ENCODE peak calls at places on chromosomes 1 and 21, in ten cellular contexts. V is aorta, H is bronchial epithelial cell, J is astrocyte of the spinal cord, M is choroid plexus epithelial cell, N is heart right ventricle, I is OCI-LY7, T is HCT116, X is AG09309, B is cardiac muscle cell. L is an unnamed sample.

GRCh38 chr1:227333423-227333822 is 15.1 kb upstream of the CDC42BPA start:
- DNase-seq in V (no peak), I (no peak), M (no peak), N (no peak), T (no peak), X (no peak), J (no peak), H (peak), B (no peak), L (no peak)

GRCh38 chr1:20604678-20605077 is 15.8 kb downstream of the CDA start:
- DNase-seq in V (no peak), I (no peak), T (no peak), B (no peak), X (no peak), M (no peak), N (no peak), H (peak), J (no peak), L (no peak)

GRCh38 chr1:66402194-66402593 is 131.8 kb upstream of the SGIP1 start:
- DNase-seq in N (peak), H (no peak), M (peak), I (peak), B (peak), V (peak), J (no peak), X (no peak), T (no peak), L (no peak)

GRCh38 chr1:226414098-226414698 is 6.3 kb upstream of the PARP1 start:
- DNase-seq in B (no peak), V (no peak), I (no peak), M (no peak), N (no peak), H (no peak), J (no peak), T (no peak), X (no peak), L (no peak)

GRCh38 chr1:229270547-229271447 is at the start of gene RAB4A:
- DNase-seq in T (peak), V (peak), J (peak), I (peak), H (peak), X (peak), N (peak), B (peak), M (peak), L (peak)

GRCh38 chr1:39886757-39887231 is 3.5 kb upstream of the TRIT1 start:
- DNase-seq in B (peak), T (no peak), X (no peak), I (no peak), H (no peak), M (no peak), J (no peak), N (no peak), V (no peak), L (no peak)

GRCh38 chr1:58367217-58367616 is 179.3 kb downstream of the OMA1 start:
- DNase-seq in N (no peak), I (no peak), M (no peak), T (no peak), H (no peak), B (no peak), J (no peak), X (no peak), V (no peak), L (no peak)

GRCh38 chr1:41795205-41795762 is 123.4 kb downstream of the HIVEP3 start:
- DNase-seq in N (no peak), I (no peak), B (peak), X (no peak), M (peak), J (peak), V (no peak), H (peak), T (peak), L (no peak)

GRCh38 chr1:237799762-237800474 is 90.8 kb downstream of the ZP4 start:
- DNase-seq in X (no peak), I (peak), N (peak), H (peak), M (peak), V (no peak), J (no peak), T (no peak), B (peak), L (peak)

GRCh38 chr1:53554592-53555305 is 95.5 kb downstream of the DMRTB1 start:
- DNase-seq in V (peak), I (no peak), J (no peak), N (no peak), H (no peak), B (no peak), T (no peak), X (no peak), M (no peak), L (no peak)

GRCh38 chr1:65148548-65149390 is 766 bp downstream of the AK4 start:
- DNase-seq in V (peak), B (peak), I (peak), N (peak), J (peak), X (no peak), H (peak), M (peak), T (no peak), L (peak)

GRCh38 chr1:203175237-203176181 is at the start of gene MYBPH:
- DNase-seq in B (no peak), H (no peak), T (no peak), V (peak), I (no peak), J (no peak), M (no peak), N (peak), X (no peak), L (no peak)

GRCh38 chr1:111770916-111771315 is 15.2 kb downstream of the DDX20 start:
- DNase-seq in B (peak), I (no peak), T (no peak), X (no peak), N (no peak), V (no peak), M (peak), J (no peak), H (no peak), L (no peak)

GRCh38 chr1:227372662-227373061 is 54.4 kb upstream of the CDC42BPA start:
- DNase-seq in J (peak), H (peak), T (no peak), M (peak), X (no peak), I (no peak), B (peak), V (peak), N (no peak), L (no peak)

GRCh38 chr1:169364948-169365347 is 2.6 kb downstream of the NME7 start:
- DNase-seq in N (no peak), V (no peak), H (peak), M (no peak), J (no peak), I (no peak), X (no peak), T (no peak), B (no peak), L (no peak)

GRCh38 chr1:116737855-116738318 is 16.3 kb upstream of the CD2 start:
- DNase-seq in V (no peak), B (no peak), T (no peak), M (no peak), X (no peak), N (no peak), H (no peak), J (no peak), I (peak), L (no peak)

GRCh38 chr1:11071463-11072215 is 11.8 kb upstream of the SRM start:
- DNase-seq in T (no peak), B (no peak), X (no peak), N (no peak), H (no peak), M (no peak), V (no peak), J (no peak), I (no peak), L (no peak)

GRCh38 chr1:24421502-24421901 is 5.9 kb downstream of the NIPAL3 start:
- DNase-seq in B (no peak), V (no peak), M (no peak), N (no peak), X (no peak), T (no peak), J (no peak), H (no peak), I (no peak), L (no peak)

GRCh38 chr1:42950146-42950480 is 8.6 kb downstream of the SLC2A1 start:
- DNase-seq in J (peak), V (no peak), X (no peak), B (peak), N (no peak), H (no peak), T (no peak), I (no peak), M (peak), L (no peak)

GRCh38 chr21:38486221-38486620 is 12.1 kb downstream of the ERG start:
- DNase-seq in B (peak), H (peak), T (no peak), V (peak), M (peak), I (no peak), J (peak), X (peak), N (no peak), L (no peak)

GRCh38 chr21:26790289-26790688 is 54.9 kb downstream of the ADAMTS1 start:
- DNase-seq in H (peak), J (no peak), B (no peak), X (no peak), M (no peak), V (no peak), T (no peak), N (no peak), I (no peak), L (no peak)

GRCh38 chr1:8396083-8396911 is 78.4 kb downstream of the SLC45A1 start:
- DNase-seq in H (no peak), B (peak), I (no peak), X (no peak), J (peak), N (no peak), M (peak), V (no peak), T (no peak), L (no peak)
- H3K4me3 ChIP-seq in H (no peak), B (no peak), I (peak), X (no peak), J (no peak), N (no peak), M (no peak), V (no peak), T (no peak), L (no peak)

GRCh38 chr1:145985129-145985501 is 11.3 kb downstream of the TXNIP start:
- DNase-seq in B (no peak), X (no peak), J (no peak), T (no peak), I (no peak), V (no peak), H (peak), N (no peak), M (no peak), L (no peak)
- H3K4me3 ChIP-seq in B (no peak), X (no peak), J (no peak), T (no peak), I (no peak), V (no peak), H (no peak), N (no peak), M (no peak), L (no peak)

GRCh38 chr1:235160395-235160964 is 570 bp downstream of the RBM34 start:
- DNase-seq in B (peak), M (peak), V (no peak), N (no peak), X (peak), J (peak), H (peak), T (peak), I (peak), L (peak)

GRCh38 chr1:235157150-235157549 is 3.9 kb downstream of the RBM34 start:
- DNase-seq in H (no peak), J (no peak), N (no peak), V (no peak), X (no peak), B (no peak), T (no peak), I (no peak), M (no peak), L (no peak)

GRCh38 chr1:235156265-235156664 is 4.8 kb downstream of the RBM34 start:
- DNase-seq in N (no peak), T (no peak), J (no peak), H (no peak), B (no peak), I (no peak), X (no peak), M (no peak), V (no peak), L (no peak)

GRCh38 chr1:235158680-235159079 is 2.4 kb downstream of the RBM34 start:
- DNase-seq in M (no peak), B (no peak), J (no peak), T (no peak), H (no peak), X (no peak), N (no peak), V (no peak), I (no peak), L (no peak)

DNA sequence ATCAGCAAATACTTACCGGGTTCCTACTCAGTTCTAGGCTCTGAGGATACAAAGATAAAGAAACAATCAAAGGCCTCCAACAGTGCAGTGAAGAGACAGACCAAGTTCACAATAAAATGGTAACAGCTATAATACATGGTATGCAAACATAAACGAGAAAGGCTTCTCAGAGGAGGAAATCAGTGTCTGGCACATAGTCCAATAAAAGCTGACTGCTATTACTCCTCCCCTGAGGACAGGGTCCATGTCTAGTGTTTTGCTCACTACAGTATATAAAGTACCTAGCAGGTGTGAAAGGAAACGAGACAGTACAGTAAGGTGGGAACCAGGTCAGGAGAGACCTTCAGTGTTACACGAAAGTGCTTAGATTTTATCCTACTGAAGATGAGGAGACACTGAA is 4.3 kb downstream of the RBM34 start:
- DNase-seq in J (no peak), B (no peak), M (no peak), H (no peak), I (no peak), N (no peak), X (no peak), T (no peak), V (no peak), L (no peak)
- H3K4me3 ChIP-seq in J (no peak), B (no peak), M (no peak), H (no peak), I (no peak), N (no peak), X (no peak), T (no peak), V (no peak), L (no peak)

GRCh38 chr1:234326493-234327366 is 46.5 kb upstream of the COA6 start:
- DNase-seq in J (peak), B (peak), H (peak), N (peak), V (peak), T (peak), X (no peak), M (peak), I (peak), L (peak)

GRCh38 chr1:234327577-234328164 is 45.6 kb upstream of the COA6 start:
- DNase-seq in J (no peak), H (no peak), T (no peak), N (no peak), X (no peak), M (no peak), B (no peak), V (no peak), I (no peak), L (no peak)

GRCh38 chr1:234322979-234323378 is 50.3 kb upstream of the COA6 start:
- DNase-seq in I (peak), M (peak), X (no peak), H (peak), V (peak), J (peak), T (peak), N (no peak), B (peak), L (peak)

GRCh38 chr1:234324668-234325225 is 48.5 kb upstream of the COA6 start:
- DNase-seq in H (no peak), M (no peak), V (no peak), X (no peak), B (no peak), J (no peak), T (no peak), N (no peak), I (no peak), L (no peak)

GRCh38 chr1:234325878-234326492 is 47.3 kb upstream of the COA6 start:
- DNase-seq in J (no peak), B (no peak), X (no peak), H (no peak), T (no peak), I (no peak), N (no peak), M (no peak), V (no peak), L (no peak)
- H3K4me3 ChIP-seq in J (peak), B (no peak), X (no peak), H (no peak), T (no peak), I (no peak), N (no peak), M (no peak), V (peak), L (no peak)